ENCODE peak calls at places on chromosome 6, in ten cellular contexts. One of them, this sample, is unnamed.

GRCh38 chr6:128882991-128883571 is at the start of gene LAMA2:
- DNase-seq in foreskin keratinocyte: no peak
- DNase-seq in upper lobe of right lung: peak
- DNase-seq in AG04450: peak
- DNase-seq in fibroblast of mammary gland: peak
- DNase-seq in right lobe of liver: peak
- DNase-seq in tibial artery: peak
- DNase-seq in heart right ventricle: peak
- DNase-seq in CD8-positive, alpha-beta T cell: no peak
- DNase-seq in breast epithelium: peak
- DNase-seq in this sample: no peak

GRCh38 chr6:42113929-42114636 is 28.3 kb downstream of the C6orf132 start:
- DNase-seq in breast epithelium: no peak
- DNase-seq in foreskin keratinocyte: no peak
- DNase-seq in CD8-positive, alpha-beta T cell: no peak
- DNase-seq in tibial artery: no peak
- DNase-seq in fibroblast of mammary gland: peak
- DNase-seq in heart right ventricle: no peak
- DNase-seq in AG04450: no peak
- DNase-seq in right lobe of liver: no peak
- DNase-seq in upper lobe of right lung: no peak
- DNase-seq in this sample: peak

GRCh38 chr6:105835373-105835772 is 250.8 kb upstream of the PRDM1 start:
- DNase-seq in tibial artery: no peak
- DNase-seq in breast epithelium: no peak
- DNase-seq in right lobe of liver: no peak
- DNase-seq in CD8-positive, alpha-beta T cell: no peak
- DNase-seq in upper lobe of right lung: no peak
- DNase-seq in AG04450: no peak
- DNase-seq in foreskin keratinocyte: no peak
- DNase-seq in fibroblast of mammary gland: peak
- DNase-seq in heart right ventricle: no peak
- DNase-seq in this sample: no peak

GRCh38 chr6:84921891-84922290 is 157.5 kb upstream of the TBX18 start:
- DNase-seq in foreskin keratinocyte: no peak
- DNase-seq in right lobe of liver: no peak
- DNase-seq in CD8-positive, alpha-beta T cell: no peak
- DNase-seq in breast epithelium: no peak
- DNase-seq in tibial artery: no peak
- DNase-seq in upper lobe of right lung: no peak
- DNase-seq in fibroblast of mammary gland: peak
- DNase-seq in heart right ventricle: no peak
- DNase-seq in AG04450: no peak
- DNase-seq in this sample: no peak

GRCh38 chr6:150730801-150731445 is 131.2 kb downstream of the PLEKHG1 start:
- DNase-seq in AG04450: no peak
- DNase-seq in fibroblast of mammary gland: no peak
- DNase-seq in foreskin keratinocyte: no peak
- DNase-seq in heart right ventricle: no peak
- DNase-seq in tibial artery: no peak
- DNase-seq in breast epithelium: no peak
- DNase-seq in upper lobe of right lung: no peak
- DNase-seq in right lobe of liver: no peak
- DNase-seq in CD8-positive, alpha-beta T cell: no peak
- DNase-seq in this sample: no peak

GRCh38 chr6:10908228-10908627 is 21.4 kb downstream of the SYCP2L start:
- DNase-seq in fibroblast of mammary gland: no peak
- DNase-seq in AG04450: no peak
- DNase-seq in breast epithelium: no peak
- DNase-seq in CD8-positive, alpha-beta T cell: no peak
- DNase-seq in heart right ventricle: no peak
- DNase-seq in right lobe of liver: no peak
- DNase-seq in tibial artery: no peak
- DNase-seq in foreskin keratinocyte: no peak
- DNase-seq in upper lobe of right lung: no peak
- DNase-seq in this sample: no peak

GRCh38 chr6:154156135-154156948 is 117.3 kb downstream of the OPRM1 start:
- DNase-seq in right lobe of liver: no peak
- DNase-seq in tibial artery: no peak
- DNase-seq in CD8-positive, alpha-beta T cell: peak
- DNase-seq in heart right ventricle: peak
- DNase-seq in AG04450: no peak
- DNase-seq in breast epithelium: peak
- DNase-seq in foreskin keratinocyte: no peak
- DNase-seq in upper lobe of right lung: peak
- DNase-seq in fibroblast of mammary gland: peak
- DNase-seq in this sample: no peak

GRCh38 chr6:56692586-56693245 is 50.0 kb upstream of the DST start:
- DNase-seq in AG04450: no peak
- DNase-seq in breast epithelium: no peak
- DNase-seq in foreskin keratinocyte: no peak
- DNase-seq in right lobe of liver: no peak
- DNase-seq in upper lobe of right lung: no peak
- DNase-seq in CD8-positive, alpha-beta T cell: no peak
- DNase-seq in fibroblast of mammary gland: peak
- DNase-seq in heart right ventricle: no peak
- DNase-seq in tibial artery: no peak
- DNase-seq in this sample: peak

GRCh38 chr6:35725721-35726438 is 11.0 kb upstream of the ARMC12 start:
- DNase-seq in heart right ventricle: peak
- DNase-seq in foreskin keratinocyte: no peak
- DNase-seq in tibial artery: peak
- DNase-seq in fibroblast of mammary gland: peak
- DNase-seq in AG04450: no peak
- DNase-seq in right lobe of liver: peak
- DNase-seq in upper lobe of right lung: peak
- DNase-seq in breast epithelium: peak
- DNase-seq in CD8-positive, alpha-beta T cell: no peak
- DNase-seq in this sample: no peak

GRCh38 chr6:118705799-118706481 is 54.5 kb upstream of the CEP85L start:
- DNase-seq in fibroblast of mammary gland: peak
- DNase-seq in CD8-positive, alpha-beta T cell: peak
- DNase-seq in upper lobe of right lung: no peak
- DNase-seq in heart right ventricle: no peak
- DNase-seq in AG04450: no peak
- DNase-seq in tibial artery: no peak
- DNase-seq in right lobe of liver: no peak
- DNase-seq in breast epithelium: no peak
- DNase-seq in foreskin keratinocyte: no peak
- DNase-seq in this sample: peak

GRCh38 chr6:125363010-125363359 is 61.2 kb upstream of the HDDC2 start:
- DNase-seq in heart right ventricle: no peak
- DNase-seq in fibroblast of mammary gland: peak
- DNase-seq in foreskin keratinocyte: peak
- DNase-seq in right lobe of liver: no peak
- DNase-seq in upper lobe of right lung: no peak
- DNase-seq in AG04450: no peak
- DNase-seq in breast epithelium: peak
- DNase-seq in CD8-positive, alpha-beta T cell: no peak
- DNase-seq in tibial artery: no peak
- DNase-seq in this sample: peak

GRCh38 chr6:124869412-124869811 is 92.8 kb upstream of the RNF217 start:
- DNase-seq in tibial artery: no peak
- DNase-seq in upper lobe of right lung: no peak
- DNase-seq in right lobe of liver: no peak
- DNase-seq in AG04450: no peak
- DNase-seq in heart right ventricle: no peak
- DNase-seq in CD8-positive, alpha-beta T cell: no peak
- DNase-seq in fibroblast of mammary gland: peak
- DNase-seq in foreskin keratinocyte: no peak
- DNase-seq in breast epithelium: no peak
- DNase-seq in this sample: no peak

GRCh38 chr6:7726416-7727149 is 684 bp downstream of the BMP6 start:
- DNase-seq in right lobe of liver: no peak
- DNase-seq in AG04450: no peak
- DNase-seq in foreskin keratinocyte: no peak
- DNase-seq in upper lobe of right lung: no peak
- DNase-seq in tibial artery: no peak
- DNase-seq in heart right ventricle: no peak
- DNase-seq in CD8-positive, alpha-beta T cell: no peak
- DNase-seq in fibroblast of mammary gland: no peak
- DNase-seq in breast epithelium: no peak
- DNase-seq in this sample: no peak

DNA sequence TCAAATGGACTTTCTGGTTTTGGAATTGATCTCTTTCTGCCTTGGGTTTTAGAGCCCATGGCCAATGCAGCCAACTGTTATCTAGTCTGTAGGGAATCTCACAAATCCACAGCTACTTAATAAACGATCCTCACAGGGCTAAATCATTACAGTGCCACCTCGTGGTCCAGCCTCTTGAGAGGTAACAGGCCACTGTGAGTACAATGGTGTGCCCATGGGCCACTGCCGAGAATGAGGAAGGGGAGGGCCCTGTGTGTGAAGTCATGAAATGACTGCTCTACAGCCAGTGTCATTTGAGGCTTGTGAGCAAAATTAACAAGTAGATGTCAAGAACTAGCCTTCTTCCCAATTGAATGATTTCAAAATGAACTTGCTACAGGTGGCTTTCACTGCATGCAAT is 54.3 kb upstream of the GMPR start:
- DNase-seq in CD8-positive, alpha-beta T cell: no peak
- DNase-seq in fibroblast of mammary gland: peak
- DNase-seq in AG04450: no peak
- DNase-seq in right lobe of liver: no peak
- DNase-seq in heart right ventricle: no peak
- DNase-seq in breast epithelium: no peak
- DNase-seq in upper lobe of right lung: no peak
- DNase-seq in foreskin keratinocyte: no peak
- DNase-seq in tibial artery: no peak
- DNase-seq in this sample: no peak
- TF ChIP-seq CTCF in CD8-positive, alpha-beta T cell: no peak
- TF ChIP-seq CTCF in fibroblast of mammary gland: peak
- TF ChIP-seq CTCF in AG04450: peak
- TF ChIP-seq CTCF in right lobe of liver: peak
- TF ChIP-seq CTCF in heart right ventricle: peak
- TF ChIP-seq CTCF in breast epithelium: peak
- TF ChIP-seq CTCF in upper lobe of right lung: peak
- TF ChIP-seq CTCF in foreskin keratinocyte: peak
- TF ChIP-seq CTCF in tibial artery: no peak
- TF ChIP-seq CTCF in this sample: peak

GRCh38 chr6:32968770-32969684 is 633 bp downstream of the BRD2 start:
- DNase-seq in upper lobe of right lung: peak
- DNase-seq in foreskin keratinocyte: peak
- DNase-seq in heart right ventricle: peak
- DNase-seq in CD8-positive, alpha-beta T cell: peak
- DNase-seq in breast epithelium: peak
- DNase-seq in fibroblast of mammary gland: peak
- DNase-seq in AG04450: peak
- DNase-seq in tibial artery: peak
- DNase-seq in right lobe of liver: peak
- DNase-seq in this sample: no peak

GRCh38 chr6:32968093-32968769 is at the start of gene BRD2:
- DNase-seq in upper lobe of right lung: peak
- DNase-seq in heart right ventricle: peak
- DNase-seq in AG04450: peak
- DNase-seq in fibroblast of mammary gland: peak
- DNase-seq in breast epithelium: peak
- DNase-seq in tibial artery: peak
- DNase-seq in CD8-positive, alpha-beta T cell: peak
- DNase-seq in right lobe of liver: peak
- DNase-seq in foreskin keratinocyte: peak
- DNase-seq in this sample: no peak

GRCh38 chr6:32971245-32971580 is 2.8 kb downstream of the BRD2 start:
- DNase-seq in heart right ventricle: no peak
- DNase-seq in breast epithelium: no peak
- DNase-seq in right lobe of liver: no peak
- DNase-seq in upper lobe of right lung: no peak
- DNase-seq in foreskin keratinocyte: peak
- DNase-seq in fibroblast of mammary gland: no peak
- DNase-seq in tibial artery: no peak
- DNase-seq in AG04450: no peak
- DNase-seq in CD8-positive, alpha-beta T cell: no peak
- DNase-seq in this sample: no peak

GRCh38 chr6:32970413-32971244 is 2.2 kb downstream of the BRD2 start:
- DNase-seq in fibroblast of mammary gland: peak
- DNase-seq in breast epithelium: peak
- DNase-seq in tibial artery: peak
- DNase-seq in right lobe of liver: peak
- DNase-seq in CD8-positive, alpha-beta T cell: peak
- DNase-seq in heart right ventricle: peak
- DNase-seq in upper lobe of right lung: peak
- DNase-seq in foreskin keratinocyte: peak
- DNase-seq in AG04450: peak
- DNase-seq in this sample: peak

DNA sequence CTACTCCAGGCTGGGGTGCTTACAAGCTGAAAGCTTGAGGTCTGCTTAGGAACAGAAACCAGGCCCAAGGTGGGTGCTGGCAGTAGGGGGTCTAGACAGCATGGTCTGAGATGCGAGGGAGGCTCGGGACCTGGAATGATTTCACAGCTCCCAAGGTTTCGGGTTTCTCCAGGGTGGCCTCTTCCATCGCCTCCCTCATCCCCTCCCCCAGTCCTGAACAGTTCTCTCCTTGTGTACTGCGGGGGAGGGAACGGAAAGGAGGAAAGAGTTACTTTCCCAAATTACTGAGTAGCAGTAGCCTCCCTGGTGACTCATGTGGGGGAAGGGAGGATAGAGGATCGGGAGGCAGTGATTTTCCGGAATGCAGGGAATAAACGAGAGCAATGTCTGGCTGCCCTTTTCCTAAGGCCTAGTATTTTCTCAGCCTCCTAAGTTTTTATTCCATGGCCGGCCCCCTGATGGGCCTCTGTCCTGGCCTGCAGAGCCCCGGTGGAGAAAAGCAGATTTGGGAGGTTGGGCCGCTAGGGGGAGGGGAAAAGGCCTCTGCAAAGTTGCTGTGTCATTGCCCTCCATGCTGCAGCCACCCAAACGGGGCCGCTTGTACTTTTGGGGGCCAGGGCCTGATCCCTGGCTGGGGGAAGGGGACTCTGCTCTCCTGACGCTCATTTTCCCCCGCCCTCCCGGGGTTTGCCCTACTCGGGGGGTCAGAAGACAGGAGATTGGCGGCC is 1.5 kb downstream of the BRD2 start:
- DNase-seq in fibroblast of mammary gland: peak
- DNase-seq in tibial artery: peak
- DNase-seq in right lobe of liver: peak
- DNase-seq in heart right ventricle: peak
- DNase-seq in AG04450: peak
- DNase-seq in CD8-positive, alpha-beta T cell: peak
- DNase-seq in foreskin keratinocyte: peak
- DNase-seq in upper lobe of right lung: peak
- DNase-seq in breast epithelium: peak
- DNase-seq in this sample: no peak
- TF ChIP-seq CTCF in fibroblast of mammary gland: peak
- TF ChIP-seq CTCF in tibial artery: peak
- TF ChIP-seq CTCF in right lobe of liver: peak
- TF ChIP-seq CTCF in heart right ventricle: peak
- TF ChIP-seq CTCF in AG04450: peak
- TF ChIP-seq CTCF in CD8-positive, alpha-beta T cell: no peak
- TF ChIP-seq CTCF in foreskin keratinocyte: peak
- TF ChIP-seq CTCF in upper lobe of right lung: peak
- TF ChIP-seq CTCF in breast epithelium: peak
- TF ChIP-seq CTCF in this sample: peak

GRCh38 chr6:24419526-24419925 is 16.8 kb downstream of the MRS2 start:
- DNase-seq in CD8-positive, alpha-beta T cell: no peak
- DNase-seq in AG04450: no peak
- DNase-seq in fibroblast of mammary gland: no peak
- DNase-seq in foreskin keratinocyte: no peak
- DNase-seq in tibial artery: no peak
- DNase-seq in right lobe of liver: no peak
- DNase-seq in upper lobe of right lung: no peak
- DNase-seq in breast epithelium: no peak
- DNase-seq in heart right ventricle: no peak
- DNase-seq in this sample: no peak
- TF ChIP-seq CTCF in CD8-positive, alpha-beta T cell: no peak
- TF ChIP-seq CTCF in AG04450: no peak
- TF ChIP-seq CTCF in fibroblast of mammary gland: no peak
- TF ChIP-seq CTCF in foreskin keratinocyte: no peak
- TF ChIP-seq CTCF in tibial artery: no peak
- TF ChIP-seq CTCF in right lobe of liver: no peak
- TF ChIP-seq CTCF in upper lobe of right lung: no peak
- TF ChIP-seq CTCF in breast epithelium: no peak
- TF ChIP-seq CTCF in heart right ventricle: no peak
- TF ChIP-seq CTCF in this sample: no peak

GRCh38 chr6:26031595-26032386 is 55.4 kb upstream of the HFE start:
- DNase-seq in breast epithelium: peak
- DNase-seq in AG04450: peak
- DNase-seq in fibroblast of mammary gland: peak
- DNase-seq in right lobe of liver: peak
- DNase-seq in heart right ventricle: peak
- DNase-seq in tibial artery: peak
- DNase-seq in CD8-positive, alpha-beta T cell: peak
- DNase-seq in foreskin keratinocyte: peak
- DNase-seq in upper lobe of right lung: peak
- DNase-seq in this sample: peak
- TF ChIP-seq CTCF in breast epithelium: no peak
- TF ChIP-seq CTCF in AG04450: peak
- TF ChIP-seq CTCF in fibroblast of mammary gland: no peak
- TF ChIP-seq CTCF in right lobe of liver: peak
- TF ChIP-seq CTCF in heart right ventricle: peak
- TF ChIP-seq CTCF in tibial artery: no peak
- TF ChIP-seq CTCF in CD8-positive, alpha-beta T cell: no peak
- TF ChIP-seq CTCF in foreskin keratinocyte: peak
- TF ChIP-seq CTCF in upper lobe of right lung: no peak
- TF ChIP-seq CTCF in this sample: peak

This sample was measured in epithelial cell of proximal tubule.